ENCODE peak calls at places on chromosomes 2 and 18, in nine cellular contexts. X, A, W, Y, F, V, D, U and Q are unnamed samples.

GRCh38 chr2:141899740-141900139 is 231.1 kb downstream of the LRP1B start:
- DNase-seq in A (no peak), W (no peak), U (no peak), V (no peak), Y (no peak), F (no peak), D (no peak), X (no peak), Q (no peak)

GRCh38 chr2:179622122-179622521 is 239.3 kb downstream of the ZNF385B start:
- DNase-seq in X (no peak), F (no peak), A (no peak), U (no peak), W (no peak), V (no peak), Y (no peak), D (no peak), Q (no peak)

GRCh38 chr2:85853499-85854165 is 35.2 kb downstream of the ST3GAL5 start:
- DNase-seq in A (no peak), U (no peak), X (no peak), D (no peak), V (no peak), F (no peak), Y (no peak), W (no peak), Q (peak)

GRCh38 chr18:987325-988186 is 82.9 kb downstream of the ADCYAP1 start:
- DNase-seq in U (no peak), D (peak), X (no peak), A (no peak), F (no peak), V (no peak), W (no peak), Y (no peak), Q (no peak)

GRCh38 chr2:26217720-26218119 is 26.7 kb downstream of the HADHA start:
- DNase-seq in A (no peak), Y (no peak), D (no peak), V (no peak), F (no peak), U (no peak), W (no peak), X (no peak), Q (no peak)

GRCh38 chr2:191929288-191929687 is 82.4 kb upstream of the CAVIN2 start:
- DNase-seq in X (no peak), A (no peak), W (no peak), Y (no peak), U (no peak), V (no peak), F (no peak), D (peak), Q (no peak)

GRCh38 chr2:110120171-110121051 is 4.8 kb upstream of the MALL start:
- DNase-seq in V (no peak), U (no peak), W (no peak), A (no peak), F (no peak), Y (no peak), D (no peak), X (no peak), Q (no peak)

GRCh38 chr2:78811955-78812610 is 213.4 kb upstream of the REG3G start:
- DNase-seq in X (no peak), W (no peak), D (no peak), V (no peak), A (no peak), U (no peak), Y (no peak), F (no peak), Q (no peak)

GRCh38 chr2:54497738-54498680 is 41.9 kb downstream of the SPTBN1 start:
- DNase-seq in U (no peak), X (peak), A (no peak), D (peak), W (no peak), Y (peak), V (no peak), F (no peak), Q (no peak)

GRCh38 chr2:67802296-67802695 is 260.5 kb downstream of the C1D start:
- DNase-seq in V (no peak), W (no peak), X (no peak), F (no peak), D (no peak), A (no peak), U (no peak), Y (no peak), Q (no peak)

GRCh38 chr2:37389984-37390765 is 45.7 kb downstream of the QPCT start:
- DNase-seq in U (no peak), W (no peak), A (no peak), D (peak), X (peak), F (no peak), Y (peak), V (no peak), Q (peak)

GRCh38 chr2:88187927-88188326 is 17.8 kb downstream of the THNSL2 start:
- DNase-seq in F (no peak), Y (no peak), V (no peak), W (no peak), D (no peak), U (no peak), X (no peak), A (no peak), Q (no peak)
- TF ChIP-seq CTCF in F (no peak), Y (peak), V (no peak), W (peak), D (peak), U (no peak), X (no peak), A (no peak), Q (no peak)

DNA sequence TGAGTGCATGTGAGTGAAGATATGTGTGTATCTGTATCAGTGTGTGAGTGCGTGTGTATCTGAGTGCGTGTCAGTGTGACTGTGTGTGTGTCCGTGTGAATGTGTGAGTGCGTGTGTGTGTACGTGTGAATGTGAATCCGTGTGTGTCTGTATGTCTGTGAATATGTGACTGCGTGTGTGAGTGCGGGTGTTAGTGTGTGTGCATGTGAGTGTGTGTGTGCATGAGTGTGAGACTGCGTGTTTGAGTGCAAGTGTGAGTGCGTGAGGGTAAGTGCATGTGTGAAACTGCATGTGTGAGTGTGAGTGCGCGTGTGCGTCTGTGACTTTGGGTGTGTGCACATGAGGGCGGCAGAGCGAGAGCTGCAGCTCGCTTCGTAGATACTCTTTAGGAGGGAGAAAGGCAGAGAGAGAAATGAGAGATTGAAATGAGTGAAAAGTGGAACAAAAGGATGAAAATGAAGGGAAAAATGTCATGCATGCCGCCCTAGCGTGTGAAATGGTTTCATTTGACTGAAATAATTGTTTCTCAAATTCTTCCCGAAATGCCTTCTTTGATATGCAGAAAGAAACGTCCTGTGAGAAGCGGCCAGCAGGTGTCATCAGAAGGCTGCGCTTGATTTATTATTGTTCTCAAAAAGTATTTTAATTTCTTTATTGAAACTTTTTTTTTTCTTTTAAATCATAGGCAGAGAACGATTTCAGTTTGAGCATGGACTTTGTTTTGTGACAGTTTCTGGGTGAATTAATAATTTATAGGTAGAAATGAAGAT is 25.6 kb downstream of the ZNF407 start:
- DNase-seq in U (no peak), X (no peak), F (no peak), Y (no peak), D (peak), W (no peak), A (no peak), V (no peak), Q (no peak)
- TF ChIP-seq CTCF in U (no peak), X (peak), F (no peak), Y (peak), D (peak), W (peak), A (peak), V (no peak), Q (peak)

GRCh38 chr18:48317781-48318381 is 91.3 kb downstream of the ZBTB7C start:
- DNase-seq in D (no peak), U (no peak), W (no peak), A (no peak), Y (no peak), X (no peak), V (no peak), F (no peak), Q (no peak)
- TF ChIP-seq CTCF in D (no peak), U (no peak), W (peak), A (no peak), Y (peak), X (no peak), V (no peak), F (no peak), Q (no peak)

GRCh38 chr2:127032601-127033000 is 74.4 kb downstream of the BIN1 start:
- DNase-seq in X (no peak), U (no peak), F (no peak), D (no peak), V (no peak), W (no peak), A (no peak), Y (no peak), Q (no peak)

GRCh38 chr2:127037456-127037855 is 69.5 kb downstream of the BIN1 start:
- DNase-seq in W (no peak), D (peak), V (no peak), F (no peak), A (no peak), U (no peak), X (no peak), Y (no peak), Q (no peak)

GRCh38 chr2:127034056-127034455 is 72.9 kb downstream of the BIN1 start:
- DNase-seq in X (no peak), A (no peak), Y (no peak), U (no peak), D (no peak), W (no peak), V (no peak), F (no peak), Q (no peak)

GRCh38 chr2:127039387-127040031 is 67.4 kb downstream of the BIN1 start:
- DNase-seq in Y (no peak), V (no peak), A (no peak), W (no peak), F (peak), X (no peak), D (no peak), U (peak), Q (peak)

GRCh38 chr2:127035212-127035611 is 71.7 kb downstream of the BIN1 start:
- DNase-seq in W (no peak), V (no peak), X (no peak), A (no peak), F (peak), Y (no peak), U (no peak), D (no peak), Q (no peak)
- TF ChIP-seq CTCF in W (no peak), V (no peak), X (no peak), A (no peak), F (no peak), Y (no peak), U (no peak), D (no peak), Q (no peak)

DNA sequence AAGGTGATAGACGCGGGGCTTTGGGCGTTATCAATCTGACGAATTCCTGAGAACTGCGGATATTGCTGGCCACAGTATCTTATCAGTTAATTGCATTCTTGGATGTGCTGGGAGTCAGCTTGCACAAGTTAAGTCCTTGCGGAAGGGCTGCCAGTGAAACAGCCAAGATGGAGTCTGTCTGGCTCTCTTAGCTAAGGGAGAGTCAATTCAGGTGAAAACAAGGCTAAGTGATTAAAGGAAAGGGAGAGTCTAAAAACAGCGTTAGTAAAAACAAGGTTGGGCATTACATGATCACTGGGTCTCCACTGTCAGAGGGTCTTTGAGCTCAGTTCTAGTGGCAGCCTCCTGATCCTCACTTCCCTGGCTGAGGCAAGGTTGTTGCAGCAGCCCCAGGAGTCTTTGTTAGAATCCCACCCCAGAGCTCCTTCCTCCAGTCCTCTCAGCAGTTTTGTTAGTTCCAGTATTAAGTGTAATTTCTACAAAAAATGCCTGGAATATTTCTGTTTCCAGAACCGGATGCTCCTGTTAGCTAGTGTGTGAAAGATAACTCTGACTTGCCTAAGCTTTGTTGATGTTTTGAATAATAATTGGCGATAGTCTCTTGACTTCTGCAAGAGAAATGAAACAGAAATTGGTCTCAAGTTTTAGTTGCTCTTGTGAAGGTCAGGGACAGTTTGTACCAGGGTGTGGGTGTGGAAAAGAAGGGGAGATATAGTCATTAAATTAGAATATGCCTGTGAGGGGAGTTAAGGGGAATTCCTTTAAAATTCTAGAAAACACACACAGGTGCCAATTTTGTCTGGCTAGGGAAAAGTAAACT is 10.6 kb downstream of the CFLAR start:
- DNase-seq in Y (no peak), U (no peak), F (no peak), V (no peak), X (no peak), A (no peak), W (no peak), D (peak), Q (no peak)
- TF ChIP-seq CTCF in Y (no peak), U (no peak), F (no peak), V (no peak), X (no peak), A (no peak), W (no peak), D (no peak), Q (no peak)

GRCh38 chr2:219417374-219417773 is 803 bp upstream of the DES start:
- DNase-seq in A (no peak), F (peak), D (no peak), U (no peak), V (no peak), Y (no peak), X (no peak), W (no peak), Q (no peak)

GRCh38 chr2:219416938-219417337 is 1.2 kb upstream of the DES start:
- DNase-seq in F (no peak), U (no peak), A (no peak), W (no peak), Y (no peak), V (no peak), X (no peak), D (no peak), Q (no peak)

GRCh38 chr2:219418155-219418569 is at the start of gene DES:
- DNase-seq in W (no peak), Y (no peak), F (peak), A (no peak), D (peak), V (no peak), U (no peak), X (no peak), Q (no peak)

GRCh38 chr2:219419331-219420197 is 1.4 kb downstream of the DES start:
- DNase-seq in U (no peak), X (no peak), W (no peak), Y (no peak), A (no peak), D (no peak), V (no peak), F (peak), Q (no peak)

DNA sequence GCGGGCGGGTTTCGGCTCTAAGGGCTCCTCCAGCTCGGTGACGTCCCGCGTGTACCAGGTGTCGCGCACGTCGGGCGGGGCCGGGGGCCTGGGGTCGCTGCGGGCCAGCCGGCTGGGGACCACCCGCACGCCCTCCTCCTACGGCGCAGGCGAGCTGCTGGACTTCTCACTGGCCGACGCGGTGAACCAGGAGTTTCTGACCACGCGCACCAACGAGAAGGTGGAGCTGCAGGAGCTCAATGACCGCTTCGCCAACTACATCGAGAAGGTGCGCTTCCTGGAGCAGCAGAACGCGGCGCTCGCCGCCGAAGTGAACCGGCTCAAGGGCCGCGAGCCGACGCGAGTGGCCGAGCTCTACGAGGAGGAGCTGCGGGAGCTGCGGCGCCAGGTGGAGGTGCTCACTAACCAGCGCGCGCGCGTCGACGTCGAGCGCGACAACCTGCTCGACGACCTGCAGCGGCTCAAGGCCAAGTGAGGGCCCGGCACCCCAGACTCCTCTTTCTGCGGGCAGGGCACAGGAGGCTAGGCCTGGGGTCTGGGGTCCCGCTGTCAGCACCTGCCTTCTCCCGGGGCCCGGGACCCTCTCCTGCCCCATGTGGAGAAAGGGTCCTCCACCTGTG is 503 bp downstream of the DES start:
- DNase-seq in D (peak), A (no peak), X (no peak), Y (no peak), V (no peak), U (no peak), W (no peak), F (no peak), Q (no peak)
- TF ChIP-seq CTCF in D (peak), A (no peak), X (no peak), Y (no peak), V (no peak), U (no peak), W (no peak), F (no peak), Q (no peak)